ENCODE peak calls at places on chromosomes 12 and 14, in five cellular contexts. N is body of pancreas; I is CD4-positive, alpha-beta memory T cell; E is transverse colon; K is tibial nerve. P is an unnamed sample. For H3K36me3, the result is how much of the 10 kb centered on the place peaks cover.

GRCh38 chr12:121264135-121264534 is 32.4 kb downstream of the CAMKK2 start:
- DNase-seq in N (no peak), I (no peak), E (no peak), K (no peak), P (no peak)

GRCh38 chr12:54282949-54283593 is 2.5 kb downstream of the HNRNPA1 start:
- DNase-seq in N (peak), I (no peak), E (peak), K (no peak), P (peak)

GRCh38 chr14:23321572-23322547 is 603 bp downstream of the PABPN1 start:
- DNase-seq in N (peak), I (peak), E (peak), K (peak), P (no peak)

GRCh38 chr14:61514006-61514830 is 181.1 kb upstream of the HIF1A start:
- DNase-seq in N (no peak), I (no peak), E (no peak), K (no peak), P (no peak)

GRCh38 chr12:93979189-93979588 is 169.2 kb upstream of the PLXNC1 start:
- DNase-seq in N (peak), I (peak), E (peak), K (no peak), P (peak)

GRCh38 chr14:105635560-105635959 is 109.2 kb downstream of the TMEM121 start:
- DNase-seq in N (no peak), I (no peak), E (no peak), K (no peak), P (no peak)

GRCh38 chr14:77660754-77661153 is 44.3 kb upstream of the SPTLC2 start:
- DNase-seq in N (no peak), I (no peak), E (no peak), K (no peak), P (no peak)

GRCh38 chr12:4440187-4440941 is 5.3 kb downstream of the FGF6 start:
- DNase-seq in N (no peak), I (no peak), E (no peak), K (no peak), P (no peak)

GRCh38 chr12:121799842-121800693 is 3.7 kb upstream of the SETD1B start:
- DNase-seq in N (peak), I (peak), E (peak), K (peak), P (peak)

GRCh38 chr14:36317650-36318049 is 2.8 kb downstream of the MBIP start:
- DNase-seq in N (no peak), I (no peak), E (no peak), K (no peak), P (no peak)

GRCh38 chr12:95258803-95259202 is 41.2 kb downstream of the VEZT start:
- DNase-seq in N (no peak), I (no peak), E (no peak), K (no peak), P (no peak)

GRCh38 chr12:75760481-75761324 is 249.3 kb upstream of the KRR1 start:
- DNase-seq in N (no peak), I (no peak), E (no peak), K (no peak), P (no peak)

GRCh38 chr12:78916845-78917480 is 52.4 kb downstream of the SYT1 start:
- DNase-seq in N (no peak), I (no peak), E (no peak), K (no peak), P (no peak)

GRCh38 chr12:94282675-94283074 is 134.3 kb downstream of the PLXNC1 start:
- DNase-seq in N (no peak), I (peak), E (peak), K (no peak), P (peak)

GRCh38 chr14:84825481-84825880 is 704.5 kb upstream of the FLRT2 start:
- DNase-seq in N (no peak), I (no peak), E (no peak), K (no peak), P (no peak)

GRCh38 chr12:2228535-2228934 is 175.7 kb downstream of the CACNA1C start:
- DNase-seq in N (no peak), I (no peak), E (no peak), K (no peak), P (no peak)

GRCh38 chr12:674272-674781 is 11.1 kb upstream of the NINJ2 start:
- DNase-seq in N (no peak), I (peak), E (no peak), K (no peak), P (peak)

GRCh38 chr12:12210416-12210815 is 56.4 kb downstream of the LRP6 start:
- DNase-seq in N (no peak), I (no peak), E (no peak), K (no peak), P (no peak)

GRCh38 chr14:23829736-23830474 is 123.7 kb upstream of the DHRS4 start:
- DNase-seq in N (peak), I (no peak), E (peak), K (no peak), P (no peak)

GRCh38 chr14:96062010-96062409 is 22.8 kb downstream of the C14orf132 start:
- DNase-seq in N (no peak), I (no peak), E (no peak), K (no peak), P (no peak)

GRCh38 chr14:75781096-75781495 is 120.0 kb downstream of the TTLL5 start:
- DNase-seq in N (no peak), I (no peak), E (no peak), K (no peak), P (no peak)

GRCh38 chr14:101977311-101978071 is 13.1 kb downstream of the DYNC1H1 start:
- DNase-seq in N (no peak), I (no peak), E (no peak), K (no peak), P (no peak)

GRCh38 chr14:101982621-101983020 is 18.2 kb downstream of the DYNC1H1 start:
- DNase-seq in N (no peak), I (no peak), E (no peak), K (no peak), P (no peak)

GRCh38 chr14:101980251-101980650 is 15.9 kb downstream of the DYNC1H1 start:
- DNase-seq in N (no peak), I (no peak), E (no peak), K (no peak), P (no peak)

GRCh38 chr14:101980700-101981099 is 16.3 kb downstream of the DYNC1H1 start:
- DNase-seq in N (peak), I (no peak), E (peak), K (peak), P (no peak)

DNA sequence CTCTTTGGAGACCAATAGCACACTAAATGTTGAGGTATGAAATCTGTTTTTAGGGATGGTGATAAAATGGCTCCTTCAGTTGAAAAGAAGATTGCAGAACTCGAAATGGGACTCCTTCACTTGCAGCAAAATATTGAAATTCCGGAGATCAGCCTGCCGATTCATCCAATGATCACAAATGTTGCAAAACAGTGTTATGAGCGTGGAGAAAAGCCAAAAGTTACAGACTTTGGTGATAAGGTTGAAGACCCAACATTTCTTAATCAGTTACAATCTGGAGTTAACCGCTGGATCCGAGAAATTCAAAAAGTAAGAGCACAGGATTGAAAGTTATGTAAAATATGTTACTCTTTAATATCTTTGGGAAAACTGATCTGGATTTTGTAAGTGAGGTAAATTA is 15.3 kb downstream of the DYNC1H1 start:
- DNase-seq in N (no peak), I (no peak), E (no peak), K (no peak), P (no peak)
- H3K36me3 ChIP-seq in N (under half), I (half or more), E (half or more), K (half or more), P (under half)

DNA sequence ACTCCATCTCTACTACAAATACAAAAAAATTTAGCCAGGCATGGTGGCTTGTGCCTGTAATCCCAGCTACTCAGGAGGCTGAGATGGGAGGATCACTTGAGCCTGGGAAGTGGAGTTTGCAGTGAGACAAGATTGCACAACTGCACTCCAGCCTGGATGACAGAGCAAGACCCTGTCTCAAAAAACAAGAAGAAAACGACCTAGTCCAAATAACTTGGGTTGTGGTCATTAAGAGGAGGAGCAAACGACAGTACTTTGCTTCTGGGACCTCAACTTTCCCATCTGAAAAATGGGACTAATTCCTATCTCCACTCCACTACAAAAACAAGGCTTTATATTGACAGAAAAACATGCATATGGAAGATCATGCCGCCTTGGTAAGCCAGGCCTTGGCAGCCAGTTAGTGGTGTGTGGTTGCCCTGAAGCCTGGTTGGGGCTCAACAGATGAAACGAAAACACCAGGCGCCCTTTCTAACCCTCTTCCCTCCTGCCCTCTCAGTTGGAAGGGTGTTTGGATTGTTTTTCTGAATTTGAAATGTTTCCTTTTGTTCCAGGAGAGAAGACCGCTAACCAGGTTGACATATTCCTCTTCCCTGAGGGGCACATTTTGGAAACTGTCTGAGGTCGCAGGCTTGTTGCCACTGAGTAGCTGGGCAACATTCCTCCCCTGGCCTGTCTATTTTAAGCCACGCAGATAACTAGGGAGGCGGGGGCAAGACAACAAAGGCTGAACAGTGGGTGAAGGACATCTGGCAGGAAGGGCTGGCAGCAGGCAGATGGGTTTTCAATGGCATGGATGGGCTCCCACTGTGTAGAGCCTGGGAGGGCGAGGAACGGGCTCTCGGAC is 13.7 kb upstream of the VPS37B start:
- DNase-seq in N (peak), I (no peak), E (no peak), K (no peak), P (no peak)
- H3K4me3 ChIP-seq in N (no peak), I (no peak), E (no peak), K (no peak), P (no peak)

DNA sequence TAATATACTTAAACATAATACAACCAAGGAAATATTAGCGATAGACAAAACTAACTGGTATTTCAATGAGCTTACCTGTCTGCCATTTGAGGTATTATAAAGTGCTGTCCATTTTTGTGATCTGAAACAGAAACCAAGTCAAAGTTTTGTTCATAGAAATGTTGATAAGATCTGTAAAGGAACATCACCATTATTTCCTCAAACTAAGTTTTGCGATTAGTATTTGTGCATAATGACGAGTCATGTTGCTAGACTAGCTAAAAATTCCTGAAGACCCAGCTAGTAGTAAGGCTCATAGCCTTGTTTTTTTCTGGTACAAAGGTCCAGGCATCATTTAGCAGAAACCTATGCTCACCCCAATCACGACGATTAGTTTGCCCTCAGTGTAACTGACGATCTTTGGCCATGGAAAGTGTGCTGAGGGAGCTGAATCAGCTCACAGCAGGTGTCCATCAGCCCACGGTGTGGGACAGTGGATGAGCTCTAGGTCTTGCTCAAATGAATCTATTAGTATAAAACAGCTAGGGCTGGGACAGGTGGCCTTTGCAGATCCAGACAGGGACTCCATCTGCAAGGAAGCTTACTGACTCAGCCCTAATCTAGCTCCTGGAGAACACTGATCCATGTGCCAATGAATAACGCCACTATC is 28.7 kb downstream of the GIT2 start:
- DNase-seq in N (no peak), I (peak), E (no peak), K (no peak), P (no peak)
- H3K36me3 ChIP-seq in N (under half), I (under half), E (under half), K (half or more), P (under half)

DNA sequence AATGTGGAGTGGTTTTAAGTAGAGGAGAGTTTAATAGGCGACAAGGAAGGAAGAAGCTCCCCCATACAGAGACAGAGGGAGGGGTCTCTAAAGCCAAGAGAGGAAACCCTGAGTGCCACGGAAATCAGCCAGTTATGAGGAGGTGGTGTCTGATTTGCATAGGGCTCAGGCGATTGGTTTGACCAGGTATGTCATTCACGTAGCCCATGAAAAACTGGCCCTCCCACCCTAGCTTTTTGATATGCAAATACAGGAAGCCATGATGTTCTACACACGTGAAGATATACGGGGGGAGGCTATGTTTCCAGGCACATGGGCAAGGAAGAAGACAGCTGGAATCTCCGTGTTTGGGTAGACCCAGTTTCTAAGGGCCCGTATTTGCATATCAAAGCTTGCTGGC is 717.8 kb upstream of the SEL1L start:
- DNase-seq in N (no peak), I (no peak), E (no peak), K (no peak), P (no peak)
- H3K4me3 ChIP-seq in N (no peak), I (no peak), E (no peak), K (no peak), P (no peak)